ENCODE peak calls at places on chromosomes 5 and 9, in eight cellular contexts. N is AG04450, B is heart left ventricle, C is PC-3, P is tibial artery, G is foreskin fibroblast, K is stomach, F is RWPE1. O is an unnamed sample.

GRCh38 chr5:83721878-83722779 is 1.5 kb upstream of the HAPLN1 start:
- DNase-seq in N (peak), B (peak), C (peak), P (peak), G (peak), K (peak), F (peak), O (peak)

GRCh38 chr5:147578228-147579024 is 68.6 kb upstream of the DPYSL3 start:
- DNase-seq in N (no peak), B (no peak), C (peak), P (no peak), G (peak), K (no peak), F (peak), O (peak)

GRCh38 chr9:122180633-122181032 is 20.9 kb downstream of the MORN5 start:
- DNase-seq in N (peak), B (no peak), C (peak), P (no peak), G (peak), K (no peak), F (peak), O (peak)

GRCh38 chr5:84017704-84018240 is 297.1 kb upstream of the HAPLN1 start:
- DNase-seq in N (no peak), B (no peak), C (peak), P (no peak), G (peak), K (no peak), F (no peak), O (no peak)

GRCh38 chr9:123434619-123435240 is 78.7 kb downstream of the CRB2 start:
- DNase-seq in N (no peak), B (no peak), C (no peak), P (no peak), G (no peak), K (no peak), F (peak), O (no peak)

GRCh38 chr9:20729545-20729944 is 45.5 kb downstream of the FOCAD start:
- DNase-seq in N (no peak), B (no peak), C (peak), P (no peak), G (no peak), K (no peak), F (peak), O (no peak)

GRCh38 chr9:36808246-36808645 is 225.8 kb downstream of the PAX5 start:
- DNase-seq in N (no peak), B (no peak), C (no peak), P (no peak), G (no peak), K (no peak), F (no peak), O (no peak)

GRCh38 chr5:32290922-32291321 is 21.8 kb downstream of the MTMR12 start:
- DNase-seq in N (no peak), B (no peak), C (no peak), P (no peak), G (no peak), K (no peak), F (no peak), O (no peak)

GRCh38 chr5:27682600-27682999 is 644.2 kb upstream of the CDH9 start:
- DNase-seq in N (no peak), B (no peak), C (peak), P (no peak), G (no peak), K (no peak), F (no peak), O (peak)
- TF ChIP-seq CTCF in N (no peak), B (no peak), C (peak), P (no peak), G (no peak), K (no peak), F (no peak), O (peak)

GRCh38 chr5:167555771-167556170 is 735.7 kb upstream of the WWC1 start:
- DNase-seq in N (no peak), B (no peak), C (no peak), P (no peak), G (no peak), K (no peak), F (peak), O (no peak)
- TF ChIP-seq CTCF in N (no peak), B (no peak), C (no peak), P (no peak), G (no peak), K (no peak), F (no peak), O (peak)

GRCh38 chr9:6226696-6227095 is 11.1 kb downstream of the IL33 start:
- DNase-seq in N (no peak), B (no peak), C (peak), P (no peak), G (no peak), K (no peak), F (peak), O (no peak)

GRCh38 chr9:6232546-6232945 is 16.9 kb downstream of the IL33 start:
- DNase-seq in N (no peak), B (no peak), C (no peak), P (no peak), G (no peak), K (no peak), F (no peak), O (no peak)

GRCh38 chr9:6229186-6229585 is 13.6 kb downstream of the IL33 start:
- DNase-seq in N (no peak), B (no peak), C (no peak), P (no peak), G (no peak), K (no peak), F (no peak), O (no peak)

GRCh38 chr9:6230037-6230778 is 14.6 kb downstream of the IL33 start:
- DNase-seq in N (no peak), B (no peak), C (peak), P (no peak), G (peak), K (no peak), F (peak), O (peak)

DNA sequence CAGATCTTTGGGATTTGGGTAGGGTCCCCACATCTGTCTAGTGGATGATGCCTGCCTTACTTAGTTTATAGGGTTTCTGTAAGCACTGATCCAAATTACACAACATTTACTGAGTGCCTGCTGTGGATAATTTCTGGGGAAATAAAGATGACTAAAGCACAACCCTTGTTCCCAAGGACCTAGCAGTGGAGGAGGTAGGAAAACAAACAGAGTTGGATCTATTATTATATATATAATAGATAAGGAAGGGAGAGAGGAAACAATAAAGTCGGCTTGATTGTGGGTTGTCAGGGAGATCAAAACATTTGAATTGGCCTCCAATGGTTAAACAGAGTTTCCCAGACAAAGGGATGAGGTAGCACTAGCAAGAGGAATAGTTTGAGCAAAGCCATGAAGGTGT is 14.0 kb downstream of the IL33 start:
- DNase-seq in N (no peak), B (no peak), C (peak), P (no peak), G (no peak), K (no peak), F (no peak), O (no peak)
- TF ChIP-seq CTCF in N (no peak), B (no peak), C (no peak), P (no peak), G (no peak), K (no peak), F (no peak), O (no peak)

GRCh38 chr9:107127608-107128007 is 155.5 kb upstream of the RAD23B start:
- DNase-seq in N (no peak), B (no peak), C (no peak), P (no peak), G (no peak), K (no peak), F (no peak), O (no peak)
- TF ChIP-seq CTCF in N (no peak), B (no peak), C (no peak), P (no peak), G (no peak), K (no peak), F (no peak), O (no peak)

DNA sequence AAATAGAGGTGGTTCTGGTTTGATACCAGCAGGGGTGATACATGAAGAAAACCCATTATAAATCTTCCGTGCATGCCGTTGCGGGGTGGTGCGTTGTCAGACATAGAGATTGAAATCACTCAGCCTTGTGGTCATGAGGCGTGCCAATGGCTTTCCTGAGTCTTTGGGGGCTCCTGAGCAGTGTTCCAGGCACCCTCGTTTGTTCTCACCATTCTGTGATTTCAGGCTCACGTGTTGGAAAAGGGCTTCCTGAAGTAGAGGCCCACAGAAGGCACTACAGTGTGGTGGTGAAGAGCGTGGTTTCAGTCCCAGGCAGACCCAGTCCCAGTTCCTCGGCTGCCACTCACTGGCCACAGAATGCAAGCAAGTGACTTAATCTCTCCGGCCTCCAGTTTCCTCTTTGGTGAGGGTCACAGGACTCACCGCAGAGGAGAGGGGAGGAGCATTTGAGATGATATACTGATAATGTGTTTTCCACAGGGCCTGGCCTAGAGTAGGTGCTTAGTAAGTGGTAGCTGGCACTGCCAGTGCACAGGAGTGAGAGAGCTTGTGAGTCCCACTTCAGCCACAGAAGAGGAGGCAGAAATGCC is 20.5 kb upstream of the GLRX start:
- DNase-seq in N (no peak), B (peak), C (peak), P (peak), G (no peak), K (peak), F (no peak), O (no peak)
- TF ChIP-seq CTCF in N (no peak), B (peak), C (peak), P (no peak), G (no peak), K (no peak), F (no peak), O (no peak)

GRCh38 chr9:3023449-3023848 is 179.6 kb upstream of the PUM3 start:
- DNase-seq in N (no peak), B (no peak), C (no peak), P (no peak), G (no peak), K (no peak), F (no peak), O (no peak)
- TF ChIP-seq CTCF in N (no peak), B (no peak), C (no peak), P (no peak), G (no peak), K (no peak), F (no peak), O (no peak)

DNA sequence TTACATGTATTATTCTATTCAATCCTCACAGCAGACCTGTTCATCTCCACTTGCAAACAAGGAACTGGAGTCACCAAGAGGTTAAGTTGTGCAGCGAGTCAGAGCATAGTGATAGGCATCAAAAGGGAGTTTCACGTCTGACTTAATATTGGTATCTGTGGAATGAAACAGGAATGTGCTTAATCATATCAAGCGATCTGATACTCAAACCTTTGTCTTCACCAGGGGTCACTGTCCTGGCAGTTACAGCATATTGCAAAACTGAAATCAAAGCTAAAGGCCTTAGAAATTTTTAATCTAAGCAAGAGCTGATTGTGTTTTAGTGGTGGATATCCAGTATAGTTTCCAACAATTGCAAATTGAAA is 271.6 kb downstream of the PLK2 start:
- DNase-seq in N (peak), B (no peak), C (peak), P (no peak), G (peak), K (no peak), F (peak), O (no peak)
- TF ChIP-seq CTCF in N (peak), B (peak), C (peak), P (no peak), G (no peak), K (no peak), F (peak), O (no peak)

GRCh38 chr5:9619331-9620092 is 10.6 kb downstream of the TAS2R1 start:
- DNase-seq in N (no peak), B (peak), C (no peak), P (no peak), G (no peak), K (no peak), F (no peak), O (no peak)

GRCh38 chr5:9613360-9613759 is 16.8 kb downstream of the TAS2R1 start:
- DNase-seq in N (no peak), B (no peak), C (no peak), P (no peak), G (no peak), K (no peak), F (no peak), O (no peak)

GRCh38 chr5:9621379-9621903 is 8.7 kb downstream of the TAS2R1 start:
- DNase-seq in N (peak), B (no peak), C (no peak), P (no peak), G (peak), K (no peak), F (no peak), O (no peak)

GRCh38 chr5:9617191-9617590 is 13.0 kb downstream of the TAS2R1 start:
- DNase-seq in N (no peak), B (no peak), C (peak), P (no peak), G (no peak), K (no peak), F (no peak), O (no peak)

DNA sequence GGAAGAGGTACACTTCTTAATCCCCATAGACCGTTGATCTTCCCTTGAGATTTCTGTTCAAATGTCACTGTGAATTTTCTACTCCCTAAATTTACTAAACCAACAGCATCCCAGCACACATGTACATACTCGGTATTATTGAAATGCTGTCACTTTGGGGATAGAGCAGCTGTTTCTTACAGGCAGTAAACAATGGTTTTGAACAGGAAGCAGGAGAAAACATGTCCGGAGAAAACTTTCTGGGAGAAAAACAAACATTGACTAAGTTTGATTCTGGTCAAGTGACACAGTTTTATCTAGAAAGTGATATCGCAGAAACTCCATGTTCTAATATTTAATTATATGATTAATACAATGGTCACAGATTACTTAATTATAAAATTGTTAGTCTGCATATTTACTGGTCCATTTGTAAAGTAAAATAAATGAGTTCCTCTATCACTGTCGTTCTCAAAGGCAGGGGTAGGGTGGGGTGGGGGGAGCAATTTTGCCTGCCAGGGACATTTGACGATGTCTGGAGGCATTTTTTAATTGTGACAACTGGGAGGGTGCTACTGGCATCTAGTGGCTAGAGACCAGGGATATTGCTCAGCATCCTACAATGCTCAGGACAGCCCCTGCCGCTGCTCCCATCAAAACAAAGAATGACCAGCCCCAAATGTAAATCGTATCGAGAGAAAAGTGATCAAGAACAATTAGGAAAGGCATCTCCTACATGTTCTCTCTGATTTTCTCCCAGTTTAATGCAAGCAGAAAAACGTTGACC is 12.2 kb downstream of the TAS2R1 start:
- DNase-seq in N (no peak), B (no peak), C (peak), P (no peak), G (no peak), K (no peak), F (no peak), O (no peak)
- TF ChIP-seq CTCF in N (no peak), B (peak), C (peak), P (no peak), G (no peak), K (no peak), F (no peak), O (no peak)

DNA sequence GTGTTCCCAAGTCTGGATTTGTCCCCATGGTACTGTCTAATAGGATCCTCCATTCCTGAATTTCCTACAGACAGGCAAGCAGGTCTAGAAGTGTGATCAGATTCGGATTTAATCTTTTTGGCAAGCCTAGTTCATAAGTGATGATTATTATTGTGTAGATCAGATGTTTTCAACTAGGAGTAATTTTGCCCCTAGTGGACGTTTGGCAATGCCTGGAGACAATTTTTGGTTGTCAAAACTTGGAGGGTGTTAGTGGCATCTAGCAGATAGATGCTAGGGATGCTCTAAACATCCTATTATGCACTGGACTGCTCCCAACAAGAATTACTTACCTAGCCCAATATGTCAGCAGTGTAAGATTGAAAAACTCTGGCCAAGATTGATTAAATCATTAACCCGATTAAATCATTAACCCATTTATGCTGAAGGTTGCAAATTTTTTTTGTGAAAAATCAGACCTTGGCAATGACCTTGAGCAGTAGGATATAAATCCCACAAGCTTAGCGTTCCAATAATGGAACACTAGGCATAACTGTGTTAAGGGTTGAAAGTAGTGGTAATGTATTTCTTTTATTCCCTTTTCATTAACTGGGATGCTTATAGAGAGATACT is 28.2 kb downstream of the TCERG1 start:
- DNase-seq in N (no peak), B (no peak), C (peak), P (no peak), G (no peak), K (no peak), F (no peak), O (peak)
- TF ChIP-seq CTCF in N (peak), B (no peak), C (peak), P (no peak), G (peak), K (no peak), F (peak), O (peak)

GRCh38 chr5:136364307-136364706 is 1.0 kb downstream of the TRPC7 start:
- DNase-seq in N (no peak), B (no peak), C (peak), P (no peak), G (no peak), K (no peak), F (no peak), O (peak)
- TF ChIP-seq CTCF in N (peak), B (no peak), C (peak), P (no peak), G (peak), K (no peak), F (no peak), O (peak)

O was measured in A673.